ENCODE peak calls at places on chromosome 12, in five cellular contexts. C, X, O, W and E are unnamed samples.

GRCh38 chr12:42631507-42631906 is 42.0 kb upstream of the PRICKLE1 start:
- DNase-seq in X (no peak), O (no peak), C (peak; percentile 30), W (peak; percentile 65), E (no peak)

GRCh38 chr12:119681139-119681538 is 13.2 kb downstream of the PRKAB1 start:
- DNase-seq in C (no peak), X (peak; percentile 64), O (no peak), W (no peak), E (no peak)

GRCh38 chr12:121466800-121467637 is 67.1 kb downstream of the RNF34 start:
- DNase-seq in W (peak; percentile 82), X (peak; percentile 90), C (peak; percentile 93), O (peak; percentile 98), E (peak; percentile 86)

GRCh38 chr12:88585054-88585453 is 4.8 kb upstream of the KITLG start:
- DNase-seq in X (no peak), O (no peak), C (no peak), W (no peak), E (no peak)

GRCh38 chr12:65099182-65099581 is 21.9 kb downstream of the WIF1 start:
- DNase-seq in O (no peak), X (no peak), C (no peak), W (no peak), E (no peak)

GRCh38 chr12:113422929-113423669 is 919 bp downstream of the SDSL start:
- DNase-seq in O (peak; percentile 26), C (no peak), X (no peak), W (no peak), E (no peak)

GRCh38 chr12:20364501-20364900 is 3.8 kb upstream of the PDE3A start:
- DNase-seq in W (no peak), X (no peak), O (no peak), C (no peak), E (no peak)

GRCh38 chr12:111753144-111753881 is 13.4 kb upstream of the ALDH2 start:
- DNase-seq in W (peak; percentile 76), C (peak; percentile 82), O (peak; percentile 48), X (peak; percentile 65), E (peak; percentile 52)

GRCh38 chr12:132379996-132380395 is 50.6 kb upstream of the GALNT9 start:
- DNase-seq in W (no peak), C (no peak), O (no peak), X (no peak), E (peak; percentile 4)

GRCh38 chr12:18430425-18431048 is 169.2 kb downstream of the PIK3C2G start:
- DNase-seq in W (peak; percentile 78), X (peak; percentile 49), C (peak; percentile 77), O (peak; percentile 69), E (peak; percentile 19)

GRCh38 chr12:127929172-127929571 is 337.8 kb upstream of the TMEM132C start:
- DNase-seq in X (no peak), C (no peak), W (no peak), O (no peak), E (no peak)

GRCh38 chr12:89782807-89783206 is 74.2 kb upstream of the ATP2B1 start:
- DNase-seq in W (peak; percentile 59), C (no peak), X (no peak), O (peak; percentile 49), E (no peak)

GRCh38 chr12:98893126-98893525 is 248.0 kb downstream of the APAF1 start:
- DNase-seq in X (no peak), C (no peak), O (no peak), W (no peak), E (peak; percentile 17)

GRCh38 chr12:122067966-122068365 is 10.6 kb upstream of the MLXIP start:
- DNase-seq in O (no peak), C (peak; percentile 47), W (peak; percentile 93), X (no peak), E (peak; percentile 63)

GRCh38 chr12:103495783-103496456 is at the start of gene C12orf42:
- DNase-seq in X (peak; percentile 38), W (peak; percentile 15), C (peak; percentile 26), O (peak; percentile 76), E (no peak)

GRCh38 chr12:12441891-12442461 is 85.1 kb downstream of the BORCS5 start:
- DNase-seq in O (peak; percentile 25), X (no peak), C (peak; percentile 62), W (no peak), E (no peak)

DNA sequence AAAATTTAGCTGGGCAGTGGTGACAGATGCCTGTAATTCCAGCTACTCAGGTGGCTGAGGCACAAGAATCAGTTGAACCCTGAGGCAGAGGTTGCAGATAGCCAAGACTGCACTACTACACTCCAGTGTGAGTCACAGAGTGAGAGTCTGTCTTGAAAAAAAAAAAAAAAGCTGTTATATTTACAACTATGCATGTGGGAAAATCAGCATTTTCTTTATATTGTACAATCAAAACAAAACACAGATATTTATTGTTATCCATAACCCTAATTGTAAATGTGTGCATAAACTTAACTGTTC is 12.5 kb downstream of the C1R start:
- DNase-seq in C (peak; percentile 65), W (peak; percentile 67), X (no peak), O (peak; percentile 30), E (no peak)
- H3K27ac ChIP-seq in C (no peak overlapping the region), W (peak overlapping the region; percentile 82), X (peak overlapping the region; percentile 57), O (peak overlapping the region; percentile 59), E (peak overlapping the region; percentile 71)

GRCh38 chr12:92561543-92561899 is 141.3 kb upstream of the PLEKHG7 start:
- DNase-seq in O (no peak), C (peak; percentile 96), X (peak; percentile 40), W (peak; percentile 99), E (no peak)
- H3K27ac ChIP-seq in O (no peak overlapping the region), C (no peak overlapping the region), X (no peak overlapping the region), W (no peak overlapping the region), E (peak overlapping the region; percentile 16)

GRCh38 chr12:52246720-52247621 is 13.9 kb downstream of the KRT7 start:
- DNase-seq in W (no peak), X (peak; percentile 59), O (peak; percentile 86), C (no peak), E (no peak)

GRCh38 chr12:52249511-52250047 is 16.5 kb downstream of the KRT7 start:
- DNase-seq in W (no peak), C (no peak), X (no peak), O (no peak), E (peak; percentile 5)

GRCh38 chr12:52247622-52248540 is 14.8 kb downstream of the KRT7 start:
- DNase-seq in X (no peak), C (no peak), W (no peak), O (peak; percentile 38), E (no peak)

GRCh38 chr12:52249041-52249461 is 16.0 kb downstream of the KRT7 start:
- DNase-seq in W (no peak), X (no peak), O (peak; percentile 62), C (no peak), E (peak; percentile 13)

GRCh38 chr12:52248541-52249035 is 15.5 kb downstream of the KRT7 start:
- DNase-seq in X (no peak), O (no peak), C (no peak), W (no peak), E (no peak)
- H3K27ac ChIP-seq in X (no peak overlapping the region), O (peak overlapping the region; percentile 96), C (no peak overlapping the region), W (no peak overlapping the region), E (no peak overlapping the region)

GRCh38 chr12:66297923-66298322 is 4.4 kb upstream of the HELB start:
- DNase-seq in O (no peak), C (no peak), W (no peak), X (no peak), E (no peak)

GRCh38 chr12:66297080-66297479 is 5.2 kb upstream of the HELB start:
- DNase-seq in X (no peak), W (no peak), O (no peak), C (no peak), E (no peak)

GRCh38 chr12:66301944-66302826 is at the start of gene HELB:
- DNase-seq in O (peak; percentile 98), C (peak; percentile 97), W (peak; percentile 96), X (peak; percentile 100), E (peak; percentile 99)

GRCh38 chr12:66304296-66304915 is 2.1 kb downstream of the HELB start:
- DNase-seq in W (no peak), O (no peak), C (no peak), X (no peak), E (no peak)

GRCh38 chr12:66302827-66303169 is 505 bp downstream of the HELB start:
- DNase-seq in X (no peak), O (no peak), W (no peak), C (no peak), E (no peak)
- H3K27ac ChIP-seq in X (peak overlapping the region; percentile 95), O (peak overlapping the region; percentile 57), W (peak overlapping the region; percentile 91), C (peak overlapping the region; percentile 62), E (peak overlapping the region; percentile 70)